ENCODE peak calls at places on chromosomes 13 and 19, in eight cellular contexts. X, W, M, C, F, G, S and T are unnamed samples.
A peak's percentile ranks its signal among the peaks of the same experiment; 100 is the strongest.

GRCh38 chr13:47499358-47500150 is 501.5 kb downstream of the SUCLA2 start:
- DNase-seq in X (no peak), W (no peak), M (no peak), C (peak; percentile 63), F (no peak), G (no peak), S (no peak), T (no peak)

GRCh38 chr19:55315956-55316525 is 9.1 kb downstream of the TMEM150B start:
- DNase-seq in X (no peak), W (no peak), M (no peak), C (no peak), F (no peak), G (no peak), S (no peak), T (no peak)

GRCh38 chr13:32917504-32917903 is 98.7 kb upstream of the KL start:
- DNase-seq in X (no peak), W (no peak), M (no peak), C (no peak), F (no peak), G (no peak), S (no peak), T (no peak)

GRCh38 chr19:39057615-39058014 is 25.3 kb upstream of the FBXO27 start:
- DNase-seq in X (no peak), W (no peak), M (no peak), C (no peak), F (no peak), G (no peak), S (no peak), T (no peak)

GRCh38 chr13:52644108-52644507 is 1.9 kb downstream of the HNRNPA1L2 start:
- DNase-seq in X (no peak), W (no peak), M (no peak), C (no peak), F (no peak), G (no peak), S (no peak), T (no peak)

GRCh38 chr19:58181902-58182576 is 822 bp upstream of the ZNF274 start:
- DNase-seq in X (peak; percentile 27), W (no peak), M (no peak), C (no peak), F (no peak), G (peak; percentile 19), S (peak; percentile 33), T (no peak)

GRCh38 chr19:42295831-42296525 is 6.0 kb upstream of the PRR19 start:
- DNase-seq in X (peak; percentile 87), W (peak; percentile 89), M (peak; percentile 61), C (no peak), F (no peak), G (peak; percentile 82), S (peak; percentile 76), T (peak; percentile 97)

GRCh38 chr13:47287291-47287751 is 390.5 kb upstream of the HTR2A start:
- DNase-seq in X (no peak), W (no peak), M (no peak), C (peak; percentile 29), F (no peak), G (no peak), S (no peak), T (no peak)

GRCh38 chr13:97914537-97914936 is 38.9 kb upstream of the IPO5 start:
- DNase-seq in X (no peak), W (no peak), M (no peak), C (no peak), F (no peak), G (no peak), S (no peak), T (no peak)

GRCh38 chr13:113155982-113156655 is 2.3 kb upstream of the PROZ start:
- DNase-seq in X (no peak), W (no peak), M (no peak), C (no peak), F (no peak), G (no peak), S (no peak), T (no peak)

GRCh38 chr19:41302624-41303351 is 7.2 kb upstream of the CCDC97 start:
- DNase-seq in X (no peak), W (peak; percentile 62), M (no peak), C (no peak), F (no peak), G (no peak), S (no peak), T (peak; percentile 52)

GRCh38 chr19:35592226-35592625 is 6.3 kb downstream of the PMIS2 start:
- DNase-seq in X (peak; percentile 36), W (no peak), M (peak; percentile 53), C (peak; percentile 3), F (no peak), G (no peak), S (no peak), T (no peak)

GRCh38 chr19:18279516-18280246 is 1.7 kb downstream of the JUND start:
- DNase-seq in X (peak; percentile 92), W (peak; percentile 93), M (peak; percentile 83), C (peak; percentile 85), F (peak; percentile 67), G (peak; percentile 91), S (peak; percentile 95), T (peak; percentile 92)

GRCh38 chr13:100234006-100234405 is 145.1 kb downstream of the PCCA start:
- DNase-seq in X (no peak), W (no peak), M (no peak), C (no peak), F (no peak), G (no peak), S (no peak), T (no peak)

GRCh38 chr13:44800626-44801025 is 188.6 kb downstream of the NUFIP1 start:
- DNase-seq in X (no peak), W (no peak), M (no peak), C (no peak), F (no peak), G (no peak), S (no peak), T (no peak)

GRCh38 chr13:21897140-21897539 is 226.3 kb downstream of the FGF9 start:
- DNase-seq in X (no peak), W (no peak), M (no peak), C (no peak), F (no peak), G (no peak), S (no peak), T (no peak)

GRCh38 chr13:94825507-94825906 is 113.2 kb upstream of the SOX21 start:
- DNase-seq in X (peak; percentile 33), W (no peak), M (no peak), C (no peak), F (no peak), G (peak; percentile 52), S (peak; percentile 52), T (no peak)

GRCh38 chr13:25069911-25070310 is 26.0 kb upstream of the PABPC3 start:
- DNase-seq in X (no peak), W (no peak), M (no peak), C (no peak), F (no peak), G (no peak), S (no peak), T (no peak)

GRCh38 chr19:24052811-24053210 is 34.2 kb upstream of the ZNF254 start:
- DNase-seq in X (no peak), W (no peak), M (no peak), C (no peak), F (no peak), G (no peak), S (no peak), T (no peak)

GRCh38 chr19:33621065-33621785 is 528 bp upstream of the CHST8 start:
- DNase-seq in X (no peak), W (no peak), M (no peak), C (no peak), F (no peak), G (no peak), S (no peak), T (no peak)

GRCh38 chr19:29495091-29495490 is 30.7 kb upstream of the VSTM2B start:
- DNase-seq in X (no peak), W (no peak), M (no peak), C (no peak), F (no peak), G (no peak), S (no peak), T (no peak)

GRCh38 chr13:21537105-21537504 is 66.9 kb downstream of the MICU2 start:
- DNase-seq in X (no peak), W (no peak), M (no peak), C (no peak), F (no peak), G (no peak), S (no peak), T (no peak)

GRCh38 chr13:71249031-71249430 is 618.0 kb downstream of the DACH1 start:
- DNase-seq in X (no peak), W (no peak), M (no peak), C (no peak), F (no peak), G (no peak), S (no peak), T (no peak)

GRCh38 chr19:14318873-14319272 is 62.4 kb upstream of the ADGRE5 start:
- DNase-seq in X (no peak), W (peak; percentile 53), M (no peak), C (no peak), F (no peak), G (no peak), S (peak; percentile 10), T (no peak)

GRCh38 chr19:494171-495046 is 1.9 kb upstream of the MADCAM1 start:
- DNase-seq in X (no peak), W (no peak), M (no peak), C (no peak), F (no peak), G (peak; percentile 4), S (no peak), T (no peak)
- H3K27ac ChIP-seq in X (no peak overlapping the region), W (no peak overlapping the region), M (no peak overlapping the region), C (no peak overlapping the region), F (no peak overlapping the region), G (no peak overlapping the region), S (no peak overlapping the region), T (no peak overlapping the region)

GRCh38 chr13:86562876-86563275 is 763.7 kb upstream of the SLITRK6 start:
- DNase-seq in X (no peak), W (no peak), M (no peak), C (no peak), F (no peak), G (no peak), S (no peak), T (no peak)

GRCh38 chr13:86563308-86563707 is 764.1 kb upstream of the SLITRK6 start:
- DNase-seq in X (no peak), W (no peak), M (no peak), C (no peak), F (no peak), G (no peak), S (no peak), T (no peak)

GRCh38 chr13:86554066-86554465 is 754.8 kb upstream of the SLITRK6 start:
- DNase-seq in X (no peak), W (no peak), M (no peak), C (no peak), F (no peak), G (no peak), S (no peak), T (no peak)

GRCh38 chr13:86559915-86560314 is 760.7 kb upstream of the SLITRK6 start:
- DNase-seq in X (no peak), W (no peak), M (no peak), C (no peak), F (no peak), G (no peak), S (no peak), T (no peak)
- TF ChIP-seq CTCF in X (no peak), W (no peak), M (no peak), C (no peak), F (no peak), G (no peak), S (no peak), T (no peak)

GRCh38 chr13:77298403-77298802 is 28.5 kb downstream of the MYCBP2 start:
- DNase-seq in X (no peak), W (no peak), M (no peak), C (no peak), F (no peak), G (no peak), S (no peak), T (no peak)
- H3K27ac ChIP-seq in X (no peak overlapping the region), W (no peak overlapping the region), M (no peak overlapping the region), C (no peak overlapping the region), F (no peak overlapping the region), G (no peak overlapping the region), S (no peak overlapping the region), T (no peak overlapping the region)

GRCh38 chr19:2261438-2262172 is 5.4 kb upstream of the JSRP1 start:
- DNase-seq in X (peak; percentile 60), W (peak; percentile 67), M (peak; percentile 37), C (no peak), F (no peak), G (no peak), S (no peak), T (no peak)
- TF ChIP-seq CTCF in X (peak; percentile 37), W (peak; percentile 57), M (peak; percentile 76), C (peak; percentile 53), F (peak; percentile 42), G (peak; percentile 53), S (peak; percentile 41), T (peak; percentile 43)